ENCODE peak calls at places on chromosomes 6 and 20, in five cellular contexts. J, U, R, W and O are unnamed samples.

GRCh38 chr6:6942826-6943225 is 164.9 kb upstream of the RREB1 start:
- DNase-seq in W (no peak), U (no peak), R (no peak), J (no peak), O (no peak)

GRCh38 chr6:159117541-159117940 is 51.7 kb upstream of the FNDC1 start:
- DNase-seq in U (no peak), J (no peak), R (no peak), W (no peak), O (no peak)

GRCh38 chr6:21163110-21163837 is 430.3 kb upstream of the SOX4 start:
- DNase-seq in J (peak), R (no peak), W (no peak), U (no peak), O (no peak)

GRCh38 chr6:376823-377571 is 14.6 kb upstream of the IRF4 start:
- DNase-seq in J (no peak), R (no peak), W (no peak), U (no peak), O (no peak)

GRCh38 chr20:23374441-23374840 is 12.5 kb downstream of the GZF1 start:
- DNase-seq in W (no peak), R (no peak), U (no peak), J (no peak), O (no peak)

GRCh38 chr20:24782801-24783630 is 166.1 kb upstream of the CST7 start:
- DNase-seq in R (no peak), J (no peak), U (no peak), W (peak), O (no peak)

GRCh38 chr6:107572886-107573285 is 83.0 kb downstream of the SOBP start:
- DNase-seq in W (no peak), R (no peak), U (no peak), J (no peak), O (no peak)

GRCh38 chr6:7631466-7631865 is 41.5 kb downstream of the SNRNP48 start:
- DNase-seq in J (no peak), U (no peak), R (no peak), W (no peak), O (no peak)

GRCh38 chr6:167824591-167825041 is 2.1 kb upstream of the AFDN start:
- DNase-seq in J (no peak), R (no peak), W (no peak), U (no peak), O (no peak)

GRCh38 chr6:16836186-16836981 is 75.1 kb upstream of the ATXN1 start:
- DNase-seq in U (no peak), J (no peak), W (no peak), R (no peak), O (no peak)

GRCh38 chr6:2498224-2498623 is 252.5 kb downstream of the MYLK4 start:
- DNase-seq in U (no peak), R (no peak), J (no peak), W (no peak), O (no peak)

GRCh38 chr6:154914288-154914687 is 80.8 kb upstream of the TIAM2 start:
- DNase-seq in J (no peak), W (no peak), R (no peak), U (no peak), O (no peak)

GRCh38 chr20:20317195-20318113 is 50.5 kb upstream of the INSM1 start:
- DNase-seq in R (no peak), J (no peak), U (no peak), W (no peak), O (no peak)

GRCh38 chr6:44061375-44062104 is 65.7 kb downstream of the MRPL14 start:
- DNase-seq in J (no peak), U (no peak), W (no peak), R (no peak), O (no peak)

GRCh38 chr20:53657732-53658131 is 64.1 kb upstream of the ZNF217 start:
- DNase-seq in J (no peak), U (no peak), W (no peak), R (no peak), O (no peak)

GRCh38 chr6:169626169-169626833 is 75.5 kb downstream of the WDR27 start:
- DNase-seq in R (no peak), J (no peak), W (no peak), U (no peak), O (no peak)

GRCh38 chr20:1623501-1624250 is 3.9 kb upstream of the SIRPB1 start:
- DNase-seq in R (no peak), U (peak), J (no peak), W (no peak), O (no peak)

GRCh38 chr6:69719602-69720193 is 77.1 kb downstream of the LMBRD1 start:
- DNase-seq in R (no peak), J (peak), U (peak), W (no peak), O (no peak)

GRCh38 chr6:36054415-36054814 is 26.8 kb downstream of the MAPK14 start:
- DNase-seq in J (no peak), W (no peak), U (no peak), R (no peak), O (no peak)

GRCh38 chr20:52426856-52427255 is 235.3 kb upstream of the ZFP64 start:
- DNase-seq in R (no peak), U (no peak), J (no peak), W (no peak), O (no peak)

GRCh38 chr6:39819226-39819625 is 27.1 kb downstream of the DAAM2 start:
- DNase-seq in W (no peak), R (no peak), U (no peak), J (no peak), O (no peak)

GRCh38 chr20:17947474-17947815 is 21.1 kb downstream of the SNX5 start:
- DNase-seq in U (no peak), J (no peak), R (no peak), W (no peak), O (no peak)

GRCh38 chr6:30826961-30827342 is 57.4 kb upstream of the DDR1 start:
- DNase-seq in R (no peak), U (peak), J (no peak), W (no peak), O (no peak)

GRCh38 chr6:131065112-131065823 is 2.2 kb upstream of the EPB41L2 start:
- DNase-seq in W (no peak), U (peak), R (no peak), J (no peak), O (no peak)

GRCh38 chr20:16123623-16124022 is 449.6 kb downstream of the KIF16B start:
- DNase-seq in J (no peak), W (no peak), R (no peak), U (no peak), O (no peak)

GRCh38 chr6:75213112-75213511 is 7.3 kb upstream of the COL12A1 start:
- DNase-seq in J (no peak), U (no peak), W (no peak), R (no peak), O (no peak)
- TF ChIP-seq CTCF in J (no peak), U (no peak), W (no peak), R (no peak), O (no peak)

GRCh38 chr20:60974022-60974421 is 278.0 kb upstream of the CDH4 start:
- DNase-seq in W (no peak), J (no peak), U (no peak), R (no peak), O (no peak)

GRCh38 chr20:60977896-60978295 is 274.2 kb upstream of the CDH4 start:
- DNase-seq in W (no peak), U (no peak), J (no peak), R (no peak), O (no peak)

GRCh38 chr20:60976139-60976538 is 275.9 kb upstream of the CDH4 start:
- DNase-seq in J (no peak), U (no peak), W (no peak), R (no peak), O (no peak)

GRCh38 chr20:60976913-60977312 is 275.1 kb upstream of the CDH4 start:
- DNase-seq in U (no peak), R (no peak), J (no peak), W (no peak), O (no peak)
- TF ChIP-seq CTCF in U (no peak), R (no peak), J (no peak), W (no peak), O (no peak)

GRCh38 chr20:50475879-50476292 is 34.3 kb upstream of the PTPN1 start:
- DNase-seq in W (no peak), U (no peak), J (peak), R (no peak), O (no peak)

GRCh38 chr20:50481741-50482140 is 28.4 kb upstream of the PTPN1 start:
- DNase-seq in U (no peak), W (no peak), J (no peak), R (no peak), O (no peak)

GRCh38 chr20:50477260-50477659 is 32.9 kb upstream of the PTPN1 start:
- DNase-seq in R (no peak), U (no peak), W (no peak), J (no peak), O (no peak)

GRCh38 chr20:50482396-50482890 is 27.7 kb upstream of the PTPN1 start:
- DNase-seq in J (no peak), W (no peak), R (no peak), U (no peak), O (no peak)

GRCh38 chr20:50478162-50479036 is 31.8 kb upstream of the PTPN1 start:
- DNase-seq in J (peak), U (peak), R (no peak), W (peak), O (peak)
- TF ChIP-seq CTCF in J (peak), U (peak), R (peak), W (peak), O (peak)

GRCh38 chr20:46520540-46520939 is 7.2 kb upstream of the ZNF334 start:
- DNase-seq in R (no peak), J (no peak), W (no peak), U (no peak), O (no peak)

GRCh38 chr20:46523108-46523507 is 9.7 kb upstream of the ZNF334 start:
- DNase-seq in R (no peak), U (peak), J (no peak), W (no peak), O (no peak)

GRCh38 chr20:46519678-46520077 is 6.3 kb upstream of the ZNF334 start:
- DNase-seq in R (no peak), U (no peak), J (no peak), W (no peak), O (no peak)

GRCh38 chr20:46523696-46524328 is 10.5 kb upstream of the ZNF334 start:
- DNase-seq in J (no peak), U (peak), R (no peak), W (peak), O (no peak)

GRCh38 chr20:46520976-46521579 is 7.7 kb upstream of the ZNF334 start:
- DNase-seq in U (peak), W (peak), R (peak), J (peak), O (no peak)
- TF ChIP-seq CTCF in U (peak), W (peak), R (no peak), J (peak), O (no peak)

DNA sequence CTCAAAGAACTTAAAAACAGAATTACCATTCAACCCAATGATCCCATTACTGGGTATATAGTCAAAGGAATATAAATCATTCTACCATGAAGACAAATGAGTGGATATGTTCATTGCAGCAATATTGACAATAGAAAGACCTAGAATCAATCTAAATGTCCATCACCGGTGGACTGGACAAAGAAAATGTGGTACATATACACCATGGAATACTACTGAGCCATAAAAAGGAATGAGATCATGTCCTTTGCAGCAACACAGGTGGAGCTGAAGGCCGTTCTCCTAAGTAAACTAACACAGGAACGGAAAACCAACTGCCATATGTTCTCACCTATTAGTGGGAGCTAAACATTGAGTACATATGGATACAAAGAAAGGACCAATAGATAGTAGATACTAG is 576.7 kb upstream of the CITED2 start:
- DNase-seq in U (no peak), J (no peak), W (no peak), R (no peak), O (no peak)
- TF ChIP-seq CTCF in U (no peak), J (no peak), W (no peak), R (no peak), O (no peak)